ENCODE peak calls at places on chromosomes 16 and 17, in seven cellular contexts. Y is thyroid gland, R is dorsolateral prefrontal cortex, H is stomach, P is fibroblast of lung, Z is ovary, E is aorta. B is an unnamed sample.

GRCh38 chr16:4890686-4891085 is 43.4 kb downstream of the UBN1 start:
- DNase-seq in Y (no peak), R (no peak), H (no peak), P (no peak), Z (no peak), E (no peak), B (no peak)

GRCh38 chr17:64218066-64218465 is 45.0 kb downstream of the TEX2 start:
- DNase-seq in Y (peak), R (no peak), H (no peak), P (no peak), Z (no peak), E (no peak), B (no peak)

GRCh38 chr16:53782148-53782547 is 78.2 kb downstream of the FTO start:
- DNase-seq in Y (no peak), R (no peak), H (no peak), P (no peak), Z (no peak), E (no peak), B (no peak)

GRCh38 chr17:79781691-79782575 is 4.0 kb downstream of the CBX2 start:
- DNase-seq in Y (no peak), R (no peak), H (no peak), P (no peak), Z (no peak), E (peak), B (no peak)

GRCh38 chr17:19911033-19911432 is 43.3 kb upstream of the ULK2 start:
- DNase-seq in Y (no peak), R (no peak), H (no peak), P (no peak), Z (no peak), E (no peak), B (no peak)

GRCh38 chr16:68636818-68637217 is 8.3 kb upstream of the CDH3 start:
- DNase-seq in Y (no peak), R (no peak), H (no peak), P (peak), Z (no peak), E (no peak), B (no peak)

GRCh38 chr17:79043931-79044320 is 20.0 kb downstream of the C1QTNF1 start:
- DNase-seq in Y (no peak), R (no peak), H (no peak), P (no peak), Z (no peak), E (peak), B (no peak)

GRCh38 chr16:86052926-86053325 is 154.0 kb downstream of the IRF8 start:
- DNase-seq in Y (no peak), R (no peak), H (no peak), P (no peak), Z (no peak), E (no peak), B (no peak)

GRCh38 chr17:66661411-66661843 is 173.5 kb upstream of the CACNG5 start:
- DNase-seq in Y (peak), R (no peak), H (peak), P (peak), Z (no peak), E (no peak), B (no peak)

GRCh38 chr17:49798182-49798581 is 9.7 kb downstream of the KAT7 start:
- DNase-seq in Y (no peak), R (peak), H (no peak), P (no peak), Z (no peak), E (no peak), B (no peak)

GRCh38 chr17:67492824-67493490 is 115.9 kb downstream of the PITPNC1 start:
- DNase-seq in Y (no peak), R (peak), H (no peak), P (peak), Z (no peak), E (no peak), B (no peak)

GRCh38 chr16:31301708-31302400 is 42.1 kb downstream of the ITGAM start:
- DNase-seq in Y (no peak), R (no peak), H (no peak), P (no peak), Z (no peak), E (no peak), B (no peak)
- H3K27ac ChIP-seq in Y (no peak), R (no peak), H (no peak), P (no peak), Z (no peak), E (no peak), B (no peak)

DNA sequence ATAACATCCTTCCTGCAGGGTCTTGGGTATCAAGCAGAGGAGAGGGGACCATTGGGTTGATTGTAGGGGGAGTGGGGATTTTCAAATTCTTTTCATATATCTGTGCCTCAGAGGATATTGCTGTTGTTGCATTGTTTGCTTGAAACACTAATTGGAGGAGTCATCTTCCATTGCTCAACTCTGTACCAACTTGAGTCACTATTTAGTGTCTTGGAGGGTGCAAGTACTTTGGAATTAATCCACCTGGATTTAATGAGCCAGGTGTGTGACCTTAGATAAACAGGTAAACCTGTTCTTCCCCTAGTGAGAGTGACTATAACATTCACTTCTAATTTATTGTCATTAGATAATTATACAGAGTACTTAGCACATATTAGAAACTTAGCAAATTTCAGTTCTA is 151.3 kb upstream of the CNTNAP4 start:
- DNase-seq in Y (no peak), R (no peak), H (no peak), P (no peak), Z (no peak), E (no peak), B (no peak)
- H3K27ac ChIP-seq in Y (no peak), R (no peak), H (no peak), P (no peak), Z (no peak), E (no peak), B (no peak)

GRCh38 chr16:66486773-66487579 is 59.9 kb downstream of the BEAN1 start:
- DNase-seq in Y (peak), R (no peak), H (peak), P (peak), Z (peak), E (peak), B (peak)
- H3K27ac ChIP-seq in Y (peak), R (no peak), H (no peak), P (no peak), Z (no peak), E (peak), B (peak)

DNA sequence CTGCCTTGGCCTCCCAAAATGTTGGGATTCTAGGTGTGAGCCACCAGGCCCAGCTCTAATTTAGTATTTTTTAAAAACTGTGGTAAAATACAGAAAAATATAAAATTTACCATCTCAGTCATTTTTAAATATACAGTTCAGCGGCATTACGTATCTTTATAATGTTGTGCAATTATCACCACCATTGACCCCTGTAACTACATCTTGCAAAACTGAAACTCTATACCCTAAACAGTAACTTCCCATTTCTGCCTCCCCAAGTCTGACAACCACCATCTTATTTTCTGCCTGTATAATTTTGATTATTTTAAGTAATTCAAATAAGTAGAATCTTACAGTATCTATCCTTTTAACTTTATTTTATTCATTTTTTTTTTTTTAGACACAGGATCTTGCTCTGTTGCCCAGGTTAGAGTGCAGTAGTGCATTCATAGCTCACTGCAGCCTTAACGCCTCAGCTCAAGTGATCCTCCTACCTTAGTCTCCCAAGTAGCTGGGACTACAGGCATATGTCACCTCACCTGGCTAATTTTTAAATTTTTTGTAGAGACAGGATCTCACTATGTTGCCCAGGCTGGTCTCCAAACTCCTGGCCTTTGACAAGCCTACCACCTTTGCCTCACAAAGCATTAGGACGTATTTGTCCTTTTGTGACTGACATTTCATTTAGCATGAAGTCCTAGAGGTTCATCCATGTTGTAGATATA is 10.9 kb upstream of the GGA2 start:
- DNase-seq in Y (no peak), R (no peak), H (no peak), P (no peak), Z (no peak), E (no peak), B (no peak)
- H3K27ac ChIP-seq in Y (no peak), R (no peak), H (no peak), P (no peak), Z (no peak), E (no peak), B (no peak)

GRCh38 chr16:15843635-15844279 is 13.1 kb downstream of the MYH11 start:
- DNase-seq in Y (no peak), R (no peak), H (no peak), P (peak), Z (no peak), E (no peak), B (no peak)
- H3K27ac ChIP-seq in Y (no peak), R (no peak), H (no peak), P (no peak), Z (no peak), E (peak), B (peak)

GRCh38 chr17:8119575-8120519 is 1.5 kb upstream of the ALOXE3 start:
- DNase-seq in Y (peak), R (peak), H (peak), P (peak), Z (peak), E (peak), B (peak)
- H3K27ac ChIP-seq in Y (peak), R (peak), H (peak), P (peak), Z (peak), E (no peak), B (peak)

DNA sequence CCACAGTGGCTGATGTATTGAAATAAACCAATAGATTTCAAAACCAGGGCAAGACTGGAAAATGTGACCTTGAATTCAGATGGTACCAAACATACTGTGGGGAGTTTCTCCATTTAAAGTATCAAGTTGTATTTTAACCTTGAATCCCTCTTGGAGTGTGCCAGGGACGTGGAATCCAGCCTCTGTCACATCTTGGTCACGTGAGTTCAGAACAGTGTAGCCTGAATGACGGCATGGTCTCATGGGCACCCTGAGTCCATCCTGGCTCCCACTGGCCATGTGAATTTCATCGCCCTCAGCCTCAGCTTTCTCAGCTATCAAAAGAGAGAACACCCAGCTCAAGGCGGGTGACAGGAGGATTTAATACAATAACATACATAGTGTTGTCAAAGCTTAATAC is 6.8 kb downstream of the ZNF771 start:
- DNase-seq in Y (no peak), R (no peak), H (no peak), P (no peak), Z (no peak), E (no peak), B (no peak)
- H3K27ac ChIP-seq in Y (no peak), R (no peak), H (no peak), P (no peak), Z (no peak), E (no peak), B (no peak)

GRCh38 chr17:17024778-17025300 is 17.4 kb upstream of the MPRIP start:
- DNase-seq in Y (peak), R (no peak), H (no peak), P (no peak), Z (no peak), E (peak), B (no peak)

GRCh38 chr17:17021194-17021863 is 20.9 kb upstream of the MPRIP start:
- DNase-seq in Y (peak), R (peak), H (peak), P (peak), Z (no peak), E (peak), B (no peak)

GRCh38 chr17:17020821-17021193 is 21.4 kb upstream of the MPRIP start:
- DNase-seq in Y (no peak), R (no peak), H (no peak), P (no peak), Z (no peak), E (no peak), B (no peak)

GRCh38 chr17:17019891-17020456 is 22.3 kb upstream of the MPRIP start:
- DNase-seq in Y (peak), R (no peak), H (no peak), P (no peak), Z (no peak), E (peak), B (no peak)

GRCh38 chr17:17022011-17022800 is 20.1 kb upstream of the MPRIP start:
- DNase-seq in Y (no peak), R (no peak), H (no peak), P (no peak), Z (no peak), E (peak), B (no peak)
- H3K27ac ChIP-seq in Y (peak), R (peak), H (peak), P (no peak), Z (no peak), E (no peak), B (peak)